ENCODE peak calls at places on chromosomes 1 and 21, in four cellular contexts. W, X, D and C are unnamed samples.

GRCh38 chr1:3471356-3472087 is 17.1 kb downstream of the ARHGEF16 start:
- DNase-seq in W (no peak), X (no peak), D (no peak), C (no peak)

GRCh38 chr1:94715311-94715710 is 104.8 kb upstream of the SLC44A3 start:
- DNase-seq in W (no peak), X (no peak), D (no peak), C (no peak)

GRCh38 chr1:102715150-102715549 is 393.2 kb downstream of the COL11A1 start:
- DNase-seq in W (no peak), X (no peak), D (no peak), C (no peak)

GRCh38 chr1:83511327-83511726 is 487.6 kb downstream of the TTLL7 start:
- DNase-seq in W (no peak), X (no peak), D (no peak), C (no peak)

GRCh38 chr1:105270966-105271365 is 1521.3 kb downstream of the AMY1C start:
- DNase-seq in W (no peak), X (no peak), D (no peak), C (no peak)

GRCh38 chr1:171486048-171486519 is 754 bp downstream of the PRRC2C start:
- DNase-seq in W (peak), X (peak), D (peak), C (peak)

GRCh38 chr21:33980276-33980916 is 64.8 kb upstream of the ATP5PO start:
- DNase-seq in W (no peak), X (no peak), D (no peak), C (peak)

GRCh38 chr1:167698313-167698712 is 23.5 kb upstream of the MPZL1 start:
- DNase-seq in W (no peak), X (no peak), D (no peak), C (no peak)

GRCh38 chr1:32361674-32362473 is 411 bp downstream of the FAM229A start:
- DNase-seq in W (peak), X (no peak), D (peak), C (peak)

GRCh38 chr1:8985915-8986813 is 40.1 kb downstream of the SLC2A7 start:
- DNase-seq in W (no peak), X (no peak), D (no peak), C (no peak)

GRCh38 chr1:28370220-28371010 is 875 bp downstream of the PHACTR4 start:
- DNase-seq in W (no peak), X (peak), D (peak), C (peak)

GRCh38 chr1:243421784-243422183 is 165.9 kb downstream of the SDCCAG8 start:
- DNase-seq in W (peak), X (peak), D (no peak), C (peak)

GRCh38 chr1:219277304-219277840 is 103.7 kb downstream of the LYPLAL1 start:
- DNase-seq in W (no peak), X (no peak), D (no peak), C (no peak)

GRCh38 chr1:66337249-66337648 is 196.7 kb upstream of the SGIP1 start:
- DNase-seq in W (no peak), X (no peak), D (no peak), C (no peak)

GRCh38 chr21:16074950-16075489 is 345.2 kb downstream of the USP25 start:
- DNase-seq in W (no peak), X (no peak), D (no peak), C (no peak)

GRCh38 chr1:98322966-98323365 is 338.6 kb upstream of the SNX7 start:
- DNase-seq in W (no peak), X (no peak), D (no peak), C (no peak)

GRCh38 chr1:151720190-151720953 is 950 bp upstream of the RIIAD1 start:
- DNase-seq in W (no peak), X (no peak), D (no peak), C (no peak)

GRCh38 chr1:210900079-210900478 is 233.9 kb downstream of the KCNH1 start:
- DNase-seq in W (no peak), X (no peak), D (no peak), C (no peak)

GRCh38 chr21:41071410-41071809 is 96.5 kb upstream of the BACE2 start:
- DNase-seq in W (no peak), X (no peak), D (no peak), C (no peak)

GRCh38 chr1:241413974-241414373 is 57.0 kb upstream of the RGS7 start:
- DNase-seq in W (no peak), X (no peak), D (no peak), C (no peak)